ENCODE peak calls at places on chromosomes 6 and 20, in ten cellular contexts. One of them, this sample, is unnamed.

GRCh38 chr6:44050872-44051421 is 76.3 kb downstream of the MRPL14 start:
- DNase-seq in tibial artery: no peak
- DNase-seq in heart right ventricle: no peak
- DNase-seq in GM10248: no peak
- DNase-seq in NCI-H2171: no peak
- DNase-seq in HCT116: no peak
- DNase-seq in HEK293T: no peak
- DNase-seq in uterus: no peak
- DNase-seq in astrocyte of the cerebellum: no peak
- DNase-seq in activated CD4-positive, alpha-beta memory T cell treated with anti-CD3 and anti-CD28 coated beads, Interleukin-2, amount 10 ng/mL, durations not matched to agents 7 days and 5 days: no peak
- DNase-seq in this sample: no peak

GRCh38 chr20:13140775-13141174 is 80.3 kb upstream of the ISM1 start:
- DNase-seq in tibial artery: no peak
- DNase-seq in heart right ventricle: no peak
- DNase-seq in GM10248: no peak
- DNase-seq in NCI-H2171: no peak
- DNase-seq in HCT116: no peak
- DNase-seq in HEK293T: no peak
- DNase-seq in uterus: no peak
- DNase-seq in astrocyte of the cerebellum: no peak
- DNase-seq in activated CD4-positive, alpha-beta memory T cell treated with anti-CD3 and anti-CD28 coated beads, Interleukin-2, amount 10 ng/mL, durations not matched to agents 7 days and 5 days: no peak
- DNase-seq in this sample: no peak

GRCh38 chr20:19993937-19994667 is 23.1 kb upstream of the NAA20 start:
- DNase-seq in tibial artery: no peak
- DNase-seq in heart right ventricle: peak
- DNase-seq in GM10248: no peak
- DNase-seq in NCI-H2171: no peak
- DNase-seq in HCT116: peak
- DNase-seq in HEK293T: no peak
- DNase-seq in uterus: no peak
- DNase-seq in astrocyte of the cerebellum: no peak
- DNase-seq in activated CD4-positive, alpha-beta memory T cell treated with anti-CD3 and anti-CD28 coated beads, Interleukin-2, amount 10 ng/mL, durations not matched to agents 7 days and 5 days: no peak
- DNase-seq in this sample: no peak

GRCh38 chr20:2756056-2756611 is 44.3 kb downstream of the CPXM1 start:
- DNase-seq in tibial artery: no peak
- DNase-seq in heart right ventricle: no peak
- DNase-seq in GM10248: peak
- DNase-seq in NCI-H2171: no peak
- DNase-seq in HCT116: peak
- DNase-seq in HEK293T: peak
- DNase-seq in uterus: no peak
- DNase-seq in astrocyte of the cerebellum: peak
- DNase-seq in activated CD4-positive, alpha-beta memory T cell treated with anti-CD3 and anti-CD28 coated beads, Interleukin-2, amount 10 ng/mL, durations not matched to agents 7 days and 5 days: no peak
- DNase-seq in this sample: peak

GRCh38 chr6:121436966-121437756 is 1.7 kb downstream of the GJA1 start:
- DNase-seq in tibial artery: peak
- DNase-seq in heart right ventricle: peak
- DNase-seq in GM10248: no peak
- DNase-seq in NCI-H2171: no peak
- DNase-seq in HCT116: no peak
- DNase-seq in HEK293T: peak
- DNase-seq in uterus: peak
- DNase-seq in astrocyte of the cerebellum: no peak
- DNase-seq in activated CD4-positive, alpha-beta memory T cell treated with anti-CD3 and anti-CD28 coated beads, Interleukin-2, amount 10 ng/mL, durations not matched to agents 7 days and 5 days: no peak
- DNase-seq in this sample: no peak

GRCh38 chr6:84392292-84392691 is 164.8 kb upstream of the CEP162 start:
- DNase-seq in tibial artery: no peak
- DNase-seq in heart right ventricle: no peak
- DNase-seq in GM10248: no peak
- DNase-seq in NCI-H2171: no peak
- DNase-seq in HCT116: no peak
- DNase-seq in HEK293T: no peak
- DNase-seq in uterus: no peak
- DNase-seq in astrocyte of the cerebellum: no peak
- DNase-seq in activated CD4-positive, alpha-beta memory T cell treated with anti-CD3 and anti-CD28 coated beads, Interleukin-2, amount 10 ng/mL, durations not matched to agents 7 days and 5 days: no peak
- DNase-seq in this sample: no peak

GRCh38 chr6:136647363-136647763 is 97.1 kb upstream of the MAP7 start:
- DNase-seq in tibial artery: no peak
- DNase-seq in heart right ventricle: no peak
- DNase-seq in GM10248: peak
- DNase-seq in NCI-H2171: no peak
- DNase-seq in HCT116: no peak
- DNase-seq in HEK293T: no peak
- DNase-seq in uterus: no peak
- DNase-seq in astrocyte of the cerebellum: peak
- DNase-seq in activated CD4-positive, alpha-beta memory T cell treated with anti-CD3 and anti-CD28 coated beads, Interleukin-2, amount 10 ng/mL, durations not matched to agents 7 days and 5 days: peak
- DNase-seq in this sample: no peak

GRCh38 chr20:4949833-4950178 is 51.5 kb downstream of the SLC23A2 start:
- DNase-seq in tibial artery: no peak
- DNase-seq in heart right ventricle: no peak
- DNase-seq in GM10248: peak
- DNase-seq in NCI-H2171: peak
- DNase-seq in HCT116: no peak
- DNase-seq in HEK293T: peak
- DNase-seq in uterus: peak
- DNase-seq in astrocyte of the cerebellum: peak
- DNase-seq in activated CD4-positive, alpha-beta memory T cell treated with anti-CD3 and anti-CD28 coated beads, Interleukin-2, amount 10 ng/mL, durations not matched to agents 7 days and 5 days: peak
- DNase-seq in this sample: no peak

GRCh38 chr6:118283759-118284158 is 264.3 kb upstream of the PLN start:
- DNase-seq in tibial artery: peak
- DNase-seq in heart right ventricle: no peak
- DNase-seq in GM10248: peak
- DNase-seq in NCI-H2171: peak
- DNase-seq in HCT116: peak
- DNase-seq in HEK293T: peak
- DNase-seq in uterus: peak
- DNase-seq in astrocyte of the cerebellum: peak
- DNase-seq in activated CD4-positive, alpha-beta memory T cell treated with anti-CD3 and anti-CD28 coated beads, Interleukin-2, amount 10 ng/mL, durations not matched to agents 7 days and 5 days: peak
- DNase-seq in this sample: peak

GRCh38 chr20:32626859-32627636 is 41.9 kb upstream of the NOL4L start:
- DNase-seq in tibial artery: no peak
- DNase-seq in heart right ventricle: no peak
- DNase-seq in GM10248: no peak
- DNase-seq in NCI-H2171: peak
- DNase-seq in HCT116: no peak
- DNase-seq in HEK293T: no peak
- DNase-seq in uterus: no peak
- DNase-seq in astrocyte of the cerebellum: no peak
- DNase-seq in activated CD4-positive, alpha-beta memory T cell treated with anti-CD3 and anti-CD28 coated beads, Interleukin-2, amount 10 ng/mL, durations not matched to agents 7 days and 5 days: no peak
- DNase-seq in this sample: peak

GRCh38 chr6:156347251-156348049 is 429.7 kb upstream of the ARID1B start:
- DNase-seq in tibial artery: no peak
- DNase-seq in heart right ventricle: no peak
- DNase-seq in GM10248: no peak
- DNase-seq in NCI-H2171: no peak
- DNase-seq in HCT116: no peak
- DNase-seq in HEK293T: no peak
- DNase-seq in uterus: no peak
- DNase-seq in astrocyte of the cerebellum: no peak
- DNase-seq in activated CD4-positive, alpha-beta memory T cell treated with anti-CD3 and anti-CD28 coated beads, Interleukin-2, amount 10 ng/mL, durations not matched to agents 7 days and 5 days: no peak
- DNase-seq in this sample: no peak

GRCh38 chr6:113412589-113413367 is 444.4 kb upstream of the MARCKS start:
- DNase-seq in tibial artery: no peak
- DNase-seq in heart right ventricle: no peak
- DNase-seq in GM10248: no peak
- DNase-seq in NCI-H2171: no peak
- DNase-seq in HCT116: no peak
- DNase-seq in HEK293T: no peak
- DNase-seq in uterus: no peak
- DNase-seq in astrocyte of the cerebellum: no peak
- DNase-seq in activated CD4-positive, alpha-beta memory T cell treated with anti-CD3 and anti-CD28 coated beads, Interleukin-2, amount 10 ng/mL, durations not matched to agents 7 days and 5 days: no peak
- DNase-seq in this sample: no peak

GRCh38 chr6:80434951-80435350 is 328.5 kb downstream of the BCKDHB start:
- DNase-seq in tibial artery: no peak
- DNase-seq in heart right ventricle: no peak
- DNase-seq in GM10248: no peak
- DNase-seq in NCI-H2171: no peak
- DNase-seq in HCT116: no peak
- DNase-seq in HEK293T: no peak
- DNase-seq in uterus: no peak
- DNase-seq in astrocyte of the cerebellum: no peak
- DNase-seq in activated CD4-positive, alpha-beta memory T cell treated with anti-CD3 and anti-CD28 coated beads, Interleukin-2, amount 10 ng/mL, durations not matched to agents 7 days and 5 days: no peak
- DNase-seq in this sample: no peak

GRCh38 chr6:88426005-88426404 is 259.9 kb upstream of the CNR1 start:
- DNase-seq in tibial artery: no peak
- DNase-seq in heart right ventricle: no peak
- DNase-seq in GM10248: no peak
- DNase-seq in NCI-H2171: no peak
- DNase-seq in HCT116: no peak
- DNase-seq in HEK293T: no peak
- DNase-seq in uterus: no peak
- DNase-seq in astrocyte of the cerebellum: no peak
- DNase-seq in activated CD4-positive, alpha-beta memory T cell treated with anti-CD3 and anti-CD28 coated beads, Interleukin-2, amount 10 ng/mL, durations not matched to agents 7 days and 5 days: no peak
- DNase-seq in this sample: no peak

GRCh38 chr6:110233769-110234374 is 53.6 kb downstream of the CDC40 start:
- DNase-seq in tibial artery: no peak
- DNase-seq in heart right ventricle: no peak
- DNase-seq in GM10248: peak
- DNase-seq in NCI-H2171: no peak
- DNase-seq in HCT116: no peak
- DNase-seq in HEK293T: no peak
- DNase-seq in uterus: no peak
- DNase-seq in astrocyte of the cerebellum: no peak
- DNase-seq in activated CD4-positive, alpha-beta memory T cell treated with anti-CD3 and anti-CD28 coated beads, Interleukin-2, amount 10 ng/mL, durations not matched to agents 7 days and 5 days: no peak
- DNase-seq in this sample: peak

GRCh38 chr20:32010666-32011065 is 428 bp downstream of the CCM2L start:
- DNase-seq in tibial artery: no peak
- DNase-seq in heart right ventricle: no peak
- DNase-seq in GM10248: no peak
- DNase-seq in NCI-H2171: no peak
- DNase-seq in HCT116: no peak
- DNase-seq in HEK293T: no peak
- DNase-seq in uterus: no peak
- DNase-seq in astrocyte of the cerebellum: no peak
- DNase-seq in activated CD4-positive, alpha-beta memory T cell treated with anti-CD3 and anti-CD28 coated beads, Interleukin-2, amount 10 ng/mL, durations not matched to agents 7 days and 5 days: no peak
- DNase-seq in this sample: no peak

GRCh38 chr6:33577106-33577535 is 3.0 kb downstream of the BAK1 start:
- DNase-seq in tibial artery: peak
- DNase-seq in heart right ventricle: peak
- DNase-seq in GM10248: no peak
- DNase-seq in NCI-H2171: no peak
- DNase-seq in HCT116: no peak
- DNase-seq in HEK293T: no peak
- DNase-seq in uterus: peak
- DNase-seq in astrocyte of the cerebellum: no peak
- DNase-seq in activated CD4-positive, alpha-beta memory T cell treated with anti-CD3 and anti-CD28 coated beads, Interleukin-2, amount 10 ng/mL, durations not matched to agents 7 days and 5 days: peak
- DNase-seq in this sample: no peak

GRCh38 chr6:23145801-23146200 is 576.4 kb downstream of the HDGFL1 start:
- DNase-seq in tibial artery: no peak
- DNase-seq in heart right ventricle: no peak
- DNase-seq in GM10248: no peak
- DNase-seq in NCI-H2171: no peak
- DNase-seq in HCT116: no peak
- DNase-seq in HEK293T: no peak
- DNase-seq in uterus: no peak
- DNase-seq in astrocyte of the cerebellum: peak
- DNase-seq in activated CD4-positive, alpha-beta memory T cell treated with anti-CD3 and anti-CD28 coated beads, Interleukin-2, amount 10 ng/mL, durations not matched to agents 7 days and 5 days: no peak
- DNase-seq in this sample: no peak

GRCh38 chr6:80181352-80182081 is 75.0 kb downstream of the BCKDHB start:
- DNase-seq in tibial artery: no peak
- DNase-seq in heart right ventricle: no peak
- DNase-seq in GM10248: no peak
- DNase-seq in NCI-H2171: no peak
- DNase-seq in HCT116: no peak
- DNase-seq in HEK293T: no peak
- DNase-seq in uterus: no peak
- DNase-seq in astrocyte of the cerebellum: no peak
- DNase-seq in activated CD4-positive, alpha-beta memory T cell treated with anti-CD3 and anti-CD28 coated beads, Interleukin-2, amount 10 ng/mL, durations not matched to agents 7 days and 5 days: no peak
- DNase-seq in this sample: no peak

GRCh38 chr20:47784599-47785320 is 521 bp downstream of the SULF2 start:
- DNase-seq in tibial artery: no peak
- DNase-seq in heart right ventricle: peak
- DNase-seq in GM10248: no peak
- DNase-seq in NCI-H2171: peak
- DNase-seq in HCT116: no peak
- DNase-seq in HEK293T: peak
- DNase-seq in uterus: peak
- DNase-seq in astrocyte of the cerebellum: no peak
- DNase-seq in activated CD4-positive, alpha-beta memory T cell treated with anti-CD3 and anti-CD28 coated beads, Interleukin-2, amount 10 ng/mL, durations not matched to agents 7 days and 5 days: no peak
- DNase-seq in this sample: no peak

GRCh38 chr6:44247338-44248302 is 719 bp downstream of the HSP90AB1 start:
- DNase-seq in tibial artery: peak
- DNase-seq in heart right ventricle: peak
- DNase-seq in GM10248: no peak
- DNase-seq in NCI-H2171: no peak
- DNase-seq in HCT116: no peak
- DNase-seq in HEK293T: peak
- DNase-seq in uterus: peak
- DNase-seq in astrocyte of the cerebellum: no peak
- DNase-seq in activated CD4-positive, alpha-beta memory T cell treated with anti-CD3 and anti-CD28 coated beads, Interleukin-2, amount 10 ng/mL, durations not matched to agents 7 days and 5 days: peak
- DNase-seq in this sample: peak

GRCh38 chr20:57649617-57650015 is 29.4 kb upstream of the ZBP1 start:
- DNase-seq in tibial artery: no peak
- DNase-seq in heart right ventricle: no peak
- DNase-seq in GM10248: no peak
- DNase-seq in NCI-H2171: no peak
- DNase-seq in HCT116: no peak
- DNase-seq in HEK293T: no peak
- DNase-seq in uterus: no peak
- DNase-seq in astrocyte of the cerebellum: no peak
- DNase-seq in activated CD4-positive, alpha-beta memory T cell treated with anti-CD3 and anti-CD28 coated beads, Interleukin-2, amount 10 ng/mL, durations not matched to agents 7 days and 5 days: peak
- DNase-seq in this sample: no peak

GRCh38 chr6:25757936-25758642 is 3.5 kb downstream of the SLC17A4 start:
- DNase-seq in tibial artery: no peak
- DNase-seq in heart right ventricle: no peak
- DNase-seq in GM10248: no peak
- DNase-seq in NCI-H2171: no peak
- DNase-seq in HCT116: no peak
- DNase-seq in HEK293T: no peak
- DNase-seq in uterus: no peak
- DNase-seq in astrocyte of the cerebellum: no peak
- DNase-seq in activated CD4-positive, alpha-beta memory T cell treated with anti-CD3 and anti-CD28 coated beads, Interleukin-2, amount 10 ng/mL, durations not matched to agents 7 days and 5 days: no peak
- DNase-seq in this sample: no peak

GRCh38 chr6:82084324-82084920 is 163.1 kb downstream of the IBTK start:
- DNase-seq in tibial artery: no peak
- DNase-seq in heart right ventricle: no peak
- DNase-seq in GM10248: no peak
- DNase-seq in NCI-H2171: no peak
- DNase-seq in HCT116: no peak
- DNase-seq in HEK293T: no peak
- DNase-seq in uterus: no peak
- DNase-seq in astrocyte of the cerebellum: no peak
- DNase-seq in activated CD4-positive, alpha-beta memory T cell treated with anti-CD3 and anti-CD28 coated beads, Interleukin-2, amount 10 ng/mL, durations not matched to agents 7 days and 5 days: no peak
- DNase-seq in this sample: no peak

GRCh38 chr6:167653561-167653960 is 173.2 kb upstream of the AFDN start:
- DNase-seq in tibial artery: no peak
- DNase-seq in heart right ventricle: no peak
- DNase-seq in GM10248: no peak
- DNase-seq in NCI-H2171: no peak
- DNase-seq in HCT116: no peak
- DNase-seq in HEK293T: no peak
- DNase-seq in uterus: no peak
- DNase-seq in astrocyte of the cerebellum: no peak
- DNase-seq in activated CD4-positive, alpha-beta memory T cell treated with anti-CD3 and anti-CD28 coated beads, Interleukin-2, amount 10 ng/mL, durations not matched to agents 7 days and 5 days: no peak
- DNase-seq in this sample: no peak

GRCh38 chr20:44600758-44601562 is 18.6 kb downstream of the PKIG start:
- DNase-seq in tibial artery: peak
- DNase-seq in heart right ventricle: peak
- DNase-seq in GM10248: no peak
- DNase-seq in NCI-H2171: no peak
- DNase-seq in HCT116: no peak
- DNase-seq in HEK293T: no peak
- DNase-seq in uterus: no peak
- DNase-seq in astrocyte of the cerebellum: no peak
- DNase-seq in activated CD4-positive, alpha-beta memory T cell treated with anti-CD3 and anti-CD28 coated beads, Interleukin-2, amount 10 ng/mL, durations not matched to agents 7 days and 5 days: no peak
- DNase-seq in this sample: no peak

This sample was measured in DND-41.